ENCODE peak calls at places on chromosomes 2 and 18, in five cellular contexts. S, E, J, H and K are unnamed samples.

GRCh38 chr2:190846746-190847145 is 33.9 kb upstream of the GLS start:
- DNase-seq in H (no peak), S (no peak), E (peak; percentile 30), J (no peak), K (no peak)

GRCh38 chr2:58110765-58111164 is 64.2 kb downstream of the VRK2 start:
- DNase-seq in S (no peak), E (no peak), H (no peak), J (no peak), K (no peak)

GRCh38 chr2:199716807-199717586 is 134.0 kb downstream of the FTCDNL1 start:
- DNase-seq in S (no peak), H (no peak), J (no peak), E (peak; percentile 51), K (no peak)

GRCh38 chr2:150997066-150997465 is 264.6 kb downstream of the RBM43 start:
- DNase-seq in J (no peak), H (no peak), S (no peak), E (no peak), K (peak; percentile 87)

GRCh38 chr18:27202771-27203170 is 17.7 kb upstream of the CHST9 start:
- DNase-seq in E (no peak), J (no peak), H (no peak), S (no peak), K (no peak)

GRCh38 chr2:159089543-159089942 is 121.1 kb downstream of the TANC1 start:
- DNase-seq in S (no peak), E (no peak), H (no peak), J (no peak), K (no peak)

GRCh38 chr2:97911210-97911921 is 84.4 kb downstream of the TMEM131 start:
- DNase-seq in H (peak; percentile 32), E (no peak), J (no peak), S (no peak), K (no peak)

GRCh38 chr2:82278409-82278808 is 1973.9 kb upstream of the LRRTM1 start:
- DNase-seq in S (no peak), E (no peak), H (no peak), J (no peak), K (no peak)

GRCh38 chr2:164015328-164016123 is 279.7 kb upstream of the FIGN start:
- DNase-seq in H (peak; percentile 29), S (no peak), E (no peak), J (no peak), K (no peak)

GRCh38 chr2:129253461-129253812 is 726.0 kb upstream of the RAB6C start:
- DNase-seq in H (peak; percentile 53), J (no peak), E (no peak), S (no peak), K (no peak)

GRCh38 chr2:44999540-44999939 is 9.7 kb downstream of the SIX2 start:
- DNase-seq in S (no peak), H (no peak), J (no peak), E (no peak), K (no peak)

GRCh38 chr2:42794271-42795046 is 2.1 kb upstream of the HAAO start:
- DNase-seq in J (no peak), H (peak; percentile 47), E (peak; percentile 63), S (peak; percentile 34), K (no peak)

GRCh38 chr2:121251497-121251896 is 33.5 kb downstream of the TFCP2L1 start:
- DNase-seq in S (no peak), H (no peak), E (no peak), J (no peak), K (no peak)

GRCh38 chr18:67483237-67483636 is 33.3 kb downstream of the DSEL start:
- DNase-seq in J (no peak), E (no peak), S (no peak), H (no peak), K (no peak)

GRCh38 chr2:43270930-43271615 is 44.7 kb upstream of the ZFP36L2 start:
- DNase-seq in H (no peak), E (no peak), J (no peak), S (no peak), K (no peak)

GRCh38 chr2:189829092-189829843 is 45.0 kb downstream of the PMS1 start:
- DNase-seq in J (no peak), H (no peak), E (no peak), S (no peak), K (peak; percentile 27)

GRCh38 chr2:96113951-96114350 is 2.4 kb downstream of the ADRA2B start:
- DNase-seq in E (no peak), H (no peak), S (no peak), J (no peak), K (no peak)

GRCh38 chr2:121245913-121246312 is 39.1 kb downstream of the TFCP2L1 start:
- DNase-seq in J (no peak), E (no peak), S (peak; percentile 4), H (no peak), K (no peak)

GRCh38 chr18:46338213-46338612 is 234.0 kb downstream of the HAUS1 start:
- DNase-seq in E (no peak), S (no peak), H (no peak), J (no peak), K (no peak)

GRCh38 chr2:196914867-196915465 is 11.5 kb downstream of the PGAP1 start:
- DNase-seq in J (no peak), E (no peak), H (no peak), S (no peak), K (no peak)

GRCh38 chr2:207711750-207712487 is 479 bp downstream of the CCNYL1 start:
- DNase-seq in S (peak; percentile 70), E (peak; percentile 50), H (peak; percentile 55), J (peak; percentile 49), K (no peak)

GRCh38 chr2:181457741-181458425 is 697 bp downstream of the ITGA4 start:
- DNase-seq in S (peak; percentile 61), H (peak; percentile 62), E (no peak), J (no peak), K (no peak)

GRCh38 chr2:71793965-71794364 is 340.6 kb downstream of the DYSF start:
- DNase-seq in E (no peak), H (no peak), S (no peak), J (no peak), K (no peak)

GRCh38 chr2:43021791-43022500 is 204.5 kb downstream of the ZFP36L2 start:
- DNase-seq in H (no peak), S (peak; percentile 51), E (no peak), J (peak; percentile 82), K (no peak)

GRCh38 chr18:30987479-30988241 is 54.9 kb downstream of the DSC3 start:
- DNase-seq in E (peak; percentile 28), H (peak; percentile 6), S (peak; percentile 66), J (no peak), K (no peak)

GRCh38 chr2:223414646-223415045 is 187.5 kb downstream of the SCG2 start:
- DNase-seq in H (peak; percentile 95), S (no peak), E (no peak), J (no peak), K (peak; percentile 49)

GRCh38 chr2:100381240-100381639 is 36.2 kb downstream of the CHST10 start:
- DNase-seq in H (peak; percentile 84), J (peak; percentile 62), E (peak; percentile 31), S (peak; percentile 73), K (peak; percentile 27)

GRCh38 chr2:2332381-2332780 is 1.3 kb upstream of the MYT1L start:
- DNase-seq in E (no peak), J (no peak), H (no peak), S (no peak), K (no peak)

GRCh38 chr2:154425999-154426398 is 272.5 kb upstream of the KCNJ3 start:
- DNase-seq in H (no peak), E (no peak), S (no peak), J (no peak), K (no peak)

GRCh38 chr2:16226942-16227664 is 286.8 kb downstream of the MYCN start:
- DNase-seq in E (no peak), S (no peak), H (no peak), J (no peak), K (no peak)

DNA sequence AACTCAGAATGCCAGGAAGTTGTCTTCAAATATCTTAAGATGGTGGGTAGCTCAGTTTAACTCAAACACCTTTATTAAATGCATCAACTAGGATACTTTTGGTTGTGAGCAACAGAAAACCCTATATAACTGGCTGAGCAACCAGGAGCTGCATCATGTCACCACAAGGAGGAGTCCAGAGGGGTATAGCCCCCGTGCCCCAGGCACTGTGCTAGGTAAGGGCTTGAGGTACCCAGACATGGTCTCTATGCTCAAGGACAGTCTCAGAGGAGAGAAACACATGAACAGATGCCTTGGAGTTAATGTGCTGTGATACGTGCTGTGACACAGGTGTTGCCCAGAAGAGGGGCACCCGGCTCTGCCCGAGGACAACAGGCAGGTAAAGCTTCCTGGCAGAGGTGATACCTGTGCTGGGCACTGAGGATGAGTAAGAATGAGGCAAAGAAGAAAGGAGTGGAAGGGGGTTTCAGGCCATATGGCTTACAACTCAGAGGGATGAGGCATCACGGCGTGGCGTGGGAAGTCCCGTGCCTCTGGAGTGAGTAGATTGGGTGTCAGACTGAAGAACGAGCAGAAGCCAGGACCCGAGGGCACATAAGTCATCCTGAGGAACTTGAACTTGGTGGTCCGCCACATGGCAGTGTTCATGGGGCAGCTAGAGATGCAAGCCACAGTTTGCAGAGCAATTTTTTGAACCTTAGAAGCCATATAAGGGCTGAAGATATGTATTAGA is 32.0 kb upstream of the CAB39 start:
- DNase-seq in H (no peak), S (no peak), E (no peak), J (no peak), K (no peak)
- TF ChIP-seq CTCF in H (no peak), S (no peak), E (no peak), J (no peak), K (no peak)

DNA sequence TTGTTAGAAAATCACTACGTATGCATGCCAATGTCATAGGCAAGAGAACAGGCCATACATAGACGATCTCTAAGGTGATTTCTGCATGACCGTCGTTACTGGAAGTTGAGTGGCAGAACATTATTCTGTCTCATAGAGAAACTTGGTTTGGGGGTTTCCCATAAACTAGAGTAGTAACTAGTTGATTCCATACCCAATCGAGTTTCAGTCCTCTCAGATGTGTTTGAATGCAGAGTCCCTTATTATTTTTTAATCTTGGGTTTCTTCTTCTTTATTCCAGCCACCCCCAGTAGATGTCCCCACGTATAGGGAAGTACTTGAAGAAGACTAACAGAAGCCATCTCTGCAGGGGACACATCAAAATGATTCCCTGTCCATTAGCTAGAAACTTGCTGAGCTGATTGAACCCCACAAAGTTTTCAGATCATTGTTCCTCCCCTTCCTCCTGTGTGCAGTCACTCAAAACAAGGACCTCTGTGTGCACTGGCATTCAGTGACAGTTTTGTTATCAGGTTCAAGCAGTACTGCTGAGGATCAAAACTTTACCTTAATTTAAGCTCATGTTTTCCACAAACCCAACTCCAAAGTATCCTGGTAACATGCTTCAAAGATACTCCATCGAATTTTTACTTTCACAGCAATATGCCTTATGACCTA is 68.4 kb upstream of the CDCA7 start:
- DNase-seq in E (peak; percentile 8), H (no peak), S (no peak), J (no peak), K (no peak)
- TF ChIP-seq CTCF in E (peak; percentile 15), H (no peak), S (no peak), J (no peak), K (no peak)

DNA sequence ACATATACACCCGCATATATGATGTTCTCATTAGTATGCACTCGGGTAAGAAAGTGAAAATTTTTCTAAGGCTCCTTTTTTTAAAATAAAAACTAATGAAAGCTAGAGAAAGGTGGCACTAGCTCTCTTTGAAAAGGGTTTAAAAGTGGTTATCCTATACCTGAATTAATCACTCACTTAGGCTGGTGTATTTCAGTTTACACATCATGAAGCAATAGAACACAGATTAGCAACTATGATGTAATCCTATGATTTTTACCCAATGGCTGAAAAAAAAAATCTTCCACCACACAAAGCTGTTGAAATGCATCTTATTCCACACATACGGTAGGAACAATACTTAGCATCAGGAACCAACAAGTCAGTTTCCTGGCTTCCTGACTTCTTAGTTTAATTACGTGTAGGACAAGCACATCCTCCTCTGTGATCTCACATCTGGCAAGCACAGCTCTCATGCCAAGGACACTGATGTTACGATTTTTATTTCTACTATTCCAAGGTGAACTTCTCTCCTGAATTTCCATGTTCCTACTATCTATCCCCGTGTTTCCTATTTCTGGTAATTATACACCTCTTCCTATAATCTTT is 374.1 kb downstream of the NCKAP5 start:
- DNase-seq in J (no peak), S (no peak), H (peak; percentile 10), E (no peak), K (no peak)
- TF ChIP-seq CTCF in J (no peak), S (no peak), H (no peak), E (peak; percentile 25), K (no peak)

GRCh38 chr2:24438106-24438505 is 52.9 kb upstream of the NCOA1 start:
- DNase-seq in H (peak; percentile 82), J (no peak), S (no peak), E (no peak), K (peak; percentile 29)
- TF ChIP-seq CTCF in H (no peak), J (no peak), S (no peak), E (no peak), K (no peak)